ENCODE peak calls at places on chromosomes 3 and 15, in seven cellular contexts. N, K, L, I, T, B and Y are unnamed samples.

GRCh38 chr3:165549037-165549436 is 288.2 kb downstream of the BCHE start:
- DNase-seq in N (no peak), K (no peak), L (no peak), I (no peak), T (no peak), B (no peak), Y (no peak)

GRCh38 chr3:100402150-100402706 is 889 bp downstream of the LNP1 start:
- DNase-seq in N (no peak), K (no peak), L (no peak), I (no peak), T (no peak), B (peak), Y (no peak)

GRCh38 chr3:44954962-44955361 is 21.0 kb downstream of the ZDHHC3 start:
- DNase-seq in N (no peak), K (no peak), L (no peak), I (no peak), T (no peak), B (peak), Y (no peak)

GRCh38 chr3:24100694-24101402 is 155.8 kb downstream of the NR1D2 start:
- DNase-seq in N (no peak), K (no peak), L (no peak), I (no peak), T (no peak), B (peak), Y (no peak)

GRCh38 chr3:40764722-40765121 is 240.0 kb downstream of the ZNF621 start:
- DNase-seq in N (no peak), K (no peak), L (no peak), I (no peak), T (no peak), B (no peak), Y (no peak)

GRCh38 chr3:18295171-18295920 is 129.8 kb downstream of the SATB1 start:
- DNase-seq in N (peak), K (no peak), L (peak), I (no peak), T (peak), B (peak), Y (peak)

GRCh38 chr3:163071684-163072083 is 1575.1 kb downstream of the OTOL1 start:
- DNase-seq in N (no peak), K (no peak), L (no peak), I (no peak), T (no peak), B (peak), Y (no peak)

GRCh38 chr15:39273805-39274411 is 307.0 kb upstream of the THBS1 start:
- DNase-seq in N (no peak), K (no peak), L (no peak), I (no peak), T (peak), B (no peak), Y (no peak)

GRCh38 chr3:48157950-48158376 is 30.3 kb downstream of the CDC25A start:
- DNase-seq in N (peak), K (peak), L (peak), I (peak), T (peak), B (peak), Y (peak)

GRCh38 chr15:49901867-49902775 is 216.9 kb downstream of the ATP8B4 start:
- DNase-seq in N (no peak), K (no peak), L (no peak), I (no peak), T (no peak), B (peak), Y (no peak)

GRCh38 chr15:69823223-69823907 is 274.4 kb downstream of the TLE3 start:
- DNase-seq in N (no peak), K (no peak), L (no peak), I (no peak), T (no peak), B (peak), Y (no peak)